ENCODE peak calls at places on chromosomes 7 and 10, in four cellular contexts. R is hepatocyte, V is neural progenitor cell, K is astrocyte. D is an unnamed sample.

GRCh38 chr7:116918744-116919143 is 34.6 kb upstream of the ST7 start:
- DNase-seq in R (no peak), V (no peak), K (no peak), D (peak)

GRCh38 chr7:32266932-32267475 is 196.8 kb upstream of the PDE1C start:
- DNase-seq in R (no peak), V (peak), K (no peak), D (no peak)

GRCh38 chr10:77010430-77010829 is 627.2 kb downstream of the KCNMA1 start:
- DNase-seq in R (no peak), V (no peak), K (no peak), D (no peak)

GRCh38 chr7:50119815-50120637 is 27.0 kb upstream of the ZPBP start:
- DNase-seq in R (peak), V (peak), K (no peak), D (no peak)

GRCh38 chr10:79451046-79451699 is 5.7 kb upstream of the ZCCHC24 start:
- DNase-seq in R (no peak), V (no peak), K (no peak), D (no peak)

GRCh38 chr10:70771311-70772194 is 13.6 kb downstream of the TBATA start:
- DNase-seq in R (no peak), V (no peak), K (no peak), D (no peak)

GRCh38 chr10:117546020-117546629 is 3.6 kb downstream of the EMX2 start:
- DNase-seq in R (no peak), V (no peak), K (no peak), D (no peak)

GRCh38 chr7:6106140-6106904 is 75.1 kb downstream of the ANKRD61 start:
- DNase-seq in R (no peak), V (peak), K (peak), D (peak)

GRCh38 chr7:94041529-94041928 is 37.4 kb upstream of the BET1 start:
- DNase-seq in R (no peak), V (no peak), K (peak), D (no peak)

GRCh38 chr7:31811650-31812461 is 124.8 kb downstream of the PPP1R17 start:
- DNase-seq in R (no peak), V (no peak), K (peak), D (peak)

GRCh38 chr10:7611909-7612308 is 54.9 kb downstream of the ITIH5 start:
- DNase-seq in R (no peak), V (no peak), K (no peak), D (peak)

GRCh38 chr7:49775065-49775948 is 1.9 kb downstream of the VWC2 start:
- DNase-seq in R (peak), V (peak), K (no peak), D (no peak)

GRCh38 chr7:128041203-128041602 is 10.0 kb upstream of the LRRC4 start:
- DNase-seq in R (no peak), V (no peak), K (peak), D (peak)

GRCh38 chr7:34156336-34156735 is 251.0 kb downstream of the BMPER start:
- DNase-seq in R (no peak), V (no peak), K (peak), D (peak)

GRCh38 chr7:156196649-156197048 is 384.4 kb upstream of the SHH start:
- DNase-seq in R (no peak), V (no peak), K (no peak), D (no peak)

GRCh38 chr10:992523-993340 is 4.5 kb downstream of the GTPBP4 start:
- DNase-seq in R (no peak), V (no peak), K (no peak), D (no peak)

GRCh38 chr7:73683056-73683915 is at the start of the genes BUD23 and DNAJC30:
- DNase-seq in R (peak), V (peak), K (peak), D (peak)

GRCh38 chr10:45034301-45034700 is 33.6 kb downstream of the ZNF22 start:
- DNase-seq in R (no peak), V (no peak), K (no peak), D (no peak)

GRCh38 chr7:141864765-141865447 is 23.6 kb upstream of the PRSS37 start:
- DNase-seq in R (no peak), V (no peak), K (peak), D (no peak)

DNA sequence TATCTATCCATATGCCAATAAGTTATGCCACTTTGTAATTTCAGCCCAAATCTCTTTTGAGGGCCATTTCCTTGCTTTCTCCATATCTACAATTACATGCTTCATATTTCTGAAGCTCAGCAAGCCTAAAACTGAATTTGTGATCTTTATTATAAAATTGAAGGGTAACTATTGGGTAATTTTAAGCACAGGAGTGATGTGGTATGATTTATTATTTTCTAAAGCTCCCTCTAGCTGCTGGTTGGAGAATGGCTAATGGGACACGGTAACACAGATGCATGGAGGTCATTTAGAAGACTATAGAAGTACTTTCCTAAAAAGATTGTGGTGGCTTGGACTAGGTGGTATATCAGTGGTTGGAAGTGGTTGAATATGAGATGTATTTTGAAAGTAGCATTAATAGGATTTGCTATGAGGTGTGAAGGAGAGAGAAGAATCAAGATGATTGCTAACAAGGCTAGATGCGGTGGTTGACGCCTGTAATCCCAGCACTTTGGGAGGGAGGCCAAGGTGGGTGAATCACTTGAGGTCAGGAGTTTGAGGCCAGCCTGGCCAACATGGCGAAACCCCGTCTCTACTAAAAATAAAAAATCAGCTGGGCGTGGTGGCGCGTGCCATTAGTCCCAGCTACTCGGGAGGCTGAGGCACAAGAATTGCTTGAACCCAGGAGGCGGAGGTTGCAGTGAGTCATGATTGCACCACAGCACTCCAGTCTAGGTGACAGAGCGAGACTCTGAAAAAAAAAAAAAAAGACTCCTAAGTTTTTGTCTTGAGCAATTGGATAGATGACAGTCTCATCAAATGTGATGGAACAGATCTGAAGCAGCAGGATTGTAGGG is 13.9 kb downstream of the KLHDC10 start:
- DNase-seq in R (no peak), V (no peak), K (peak), D (no peak)
- TF ChIP-seq CTCF in R (peak), V (peak), K (peak), D (no peak)

DNA sequence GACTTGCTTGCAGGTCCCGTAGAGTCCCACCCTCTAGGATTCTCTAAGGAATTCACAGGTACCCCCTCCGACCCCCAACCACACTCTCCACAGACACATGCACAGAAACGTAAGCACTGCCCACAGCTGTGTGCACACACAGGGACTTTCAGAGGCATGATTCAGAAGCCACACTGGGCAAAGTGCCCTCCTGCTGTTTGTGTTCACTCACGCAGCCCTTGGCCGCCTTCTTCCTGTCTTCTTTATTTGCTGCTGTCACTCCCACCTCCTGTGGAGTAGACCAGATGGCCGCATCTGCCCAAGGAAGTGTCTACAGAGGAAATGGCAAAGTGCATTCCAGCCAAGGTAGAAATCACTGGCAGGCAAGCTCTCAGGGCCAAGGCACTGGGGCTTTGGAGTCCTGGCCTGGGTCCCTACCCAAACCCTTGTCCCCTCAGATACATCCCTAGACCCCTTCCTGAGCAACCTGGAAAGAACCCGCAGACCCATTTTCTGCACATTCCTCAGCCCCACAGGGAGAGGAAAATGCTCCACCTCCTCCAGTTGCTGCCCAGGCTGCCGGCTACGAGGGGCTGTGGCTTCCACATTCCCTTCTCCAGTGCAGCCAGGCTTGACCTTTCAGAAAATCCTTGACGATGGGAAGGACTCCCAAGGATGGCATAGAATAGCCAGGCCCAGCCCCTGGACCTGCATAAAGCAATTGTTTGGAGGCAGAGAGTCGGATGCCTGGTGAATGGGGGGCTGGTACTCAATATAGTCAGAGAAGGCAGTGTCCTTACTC is 21.6 kb upstream of the GIMAP8 start:
- DNase-seq in R (no peak), V (peak), K (peak), D (peak)
- TF ChIP-seq CTCF in R (no peak), V (no peak), K (no peak), D (no peak)

GRCh38 chr7:23545493-23545892 is 13.7 kb upstream of the TRA2A start:
- DNase-seq in R (no peak), V (no peak), K (no peak), D (no peak)

GRCh38 chr7:23542752-23543151 is 11.0 kb upstream of the TRA2A start:
- DNase-seq in R (no peak), V (no peak), K (no peak), D (no peak)

GRCh38 chr7:23547662-23548061 is 15.9 kb upstream of the TRA2A start:
- DNase-seq in R (no peak), V (no peak), K (no peak), D (no peak)

GRCh38 chr7:23546897-23547572 is 15.3 kb upstream of the TRA2A start:
- DNase-seq in R (peak), V (peak), K (peak), D (peak)

GRCh38 chr7:23544913-23545354 is 13.2 kb upstream of the TRA2A start:
- DNase-seq in R (peak), V (peak), K (peak), D (peak)
- TF ChIP-seq CTCF in R (peak), V (peak), K (peak), D (peak)

DNA sequence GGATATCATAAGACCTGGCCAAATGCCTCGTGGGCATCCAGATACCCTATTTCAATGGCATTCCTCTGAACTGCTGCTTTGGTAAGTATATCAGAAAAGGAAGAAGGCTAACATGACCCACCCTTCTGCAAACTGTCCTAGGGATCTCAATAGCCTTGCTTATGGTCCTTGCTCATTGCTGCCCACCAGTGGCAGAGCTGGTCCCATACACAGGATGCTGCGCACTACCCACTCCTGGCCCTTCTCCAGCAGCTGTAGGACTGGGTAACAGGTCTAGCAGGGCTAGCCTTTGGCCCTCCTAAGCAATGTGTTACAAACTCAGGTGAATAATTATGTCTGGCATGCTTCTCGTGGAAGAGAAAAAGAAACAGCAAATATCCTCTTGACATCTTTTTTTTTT is 72.5 kb downstream of the C10orf90 start:
- DNase-seq in R (peak), V (peak), K (no peak), D (peak)
- TF ChIP-seq CTCF in R (peak), V (peak), K (peak), D (peak)

DNA sequence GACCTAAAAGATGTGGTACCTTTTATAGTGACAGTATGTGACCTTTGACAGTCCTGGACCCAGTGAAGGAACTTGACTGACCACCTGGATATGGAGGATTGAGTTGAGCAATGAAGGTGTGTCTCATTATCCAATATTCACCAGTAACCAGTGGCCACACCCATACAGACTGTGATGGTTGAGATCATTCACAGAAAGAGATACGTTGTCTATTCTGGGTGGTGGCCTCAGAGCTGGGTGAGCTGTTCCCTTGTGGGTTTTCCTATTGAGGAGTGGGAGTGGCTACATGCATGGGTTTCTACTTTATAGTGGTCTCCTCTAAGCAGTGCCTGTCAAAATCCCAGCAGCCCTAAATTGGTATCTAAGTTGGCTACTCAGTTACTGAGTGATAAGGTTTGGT is 507.4 kb downstream of the SORCS3 start:
- DNase-seq in R (no peak), V (no peak), K (no peak), D (no peak)
- TF ChIP-seq CTCF in R (no peak), V (no peak), K (no peak), D (no peak)

D was measured in AG10803.